ENCODE peak calls at places on chromosome 18, in five cellular contexts. One of them, this sample, is unnamed.

GRCh38 chr18:24656571-24656971 is 196.1 kb downstream of the HRH4 start:
- DNase-seq in endothelial cell of umbilical vein: no peak
- DNase-seq in upper lobe of left lung: no peak
- DNase-seq in CD4-positive, alpha-beta memory T cell: no peak
- DNase-seq in lower lobe of right lung: no peak
- DNase-seq in this sample: no peak

GRCh38 chr18:9919564-9920232 is 5.9 kb downstream of the VAPA start:
- DNase-seq in CD4-positive, alpha-beta memory T cell: no peak
- DNase-seq in endothelial cell of umbilical vein: no peak
- DNase-seq in upper lobe of left lung: no peak
- DNase-seq in lower lobe of right lung: no peak
- DNase-seq in this sample: no peak

GRCh38 chr18:74197705-74198341 is 49.5 kb downstream of the TIMM21 start:
- DNase-seq in CD4-positive, alpha-beta memory T cell: no peak
- DNase-seq in endothelial cell of umbilical vein: no peak
- DNase-seq in upper lobe of left lung: peak; percentile 77
- DNase-seq in lower lobe of right lung: peak; percentile 73
- DNase-seq in this sample: peak; percentile 55

GRCh38 chr18:55268146-55268545 is 308.9 kb upstream of the CCDC68 start:
- DNase-seq in CD4-positive, alpha-beta memory T cell: no peak
- DNase-seq in endothelial cell of umbilical vein: peak; percentile 31
- DNase-seq in upper lobe of left lung: no peak
- DNase-seq in lower lobe of right lung: no peak
- DNase-seq in this sample: no peak

GRCh38 chr18:69664399-69664798 is 263.7 kb downstream of the DOK6 start:
- DNase-seq in lower lobe of right lung: no peak
- DNase-seq in CD4-positive, alpha-beta memory T cell: no peak
- DNase-seq in upper lobe of left lung: no peak
- DNase-seq in endothelial cell of umbilical vein: no peak
- DNase-seq in this sample: no peak

GRCh38 chr18:44588466-44588865 is 92.2 kb upstream of the SETBP1 start:
- DNase-seq in endothelial cell of umbilical vein: no peak
- DNase-seq in upper lobe of left lung: no peak
- DNase-seq in CD4-positive, alpha-beta memory T cell: no peak
- DNase-seq in lower lobe of right lung: no peak
- DNase-seq in this sample: no peak

GRCh38 chr18:3226048-3226447 is 6.3 kb upstream of the MYOM1 start:
- DNase-seq in endothelial cell of umbilical vein: no peak
- DNase-seq in upper lobe of left lung: no peak
- DNase-seq in lower lobe of right lung: no peak
- DNase-seq in CD4-positive, alpha-beta memory T cell: no peak
- DNase-seq in this sample: no peak

GRCh38 chr18:9483526-9483925 is 8.2 kb downstream of the RALBP1 start:
- DNase-seq in CD4-positive, alpha-beta memory T cell: no peak
- DNase-seq in lower lobe of right lung: no peak
- DNase-seq in upper lobe of left lung: no peak
- DNase-seq in endothelial cell of umbilical vein: no peak
- DNase-seq in this sample: no peak

GRCh38 chr18:36893227-36893626 is 64.3 kb downstream of the KIAA1328 start:
- DNase-seq in CD4-positive, alpha-beta memory T cell: no peak
- DNase-seq in lower lobe of right lung: no peak
- DNase-seq in upper lobe of left lung: no peak
- DNase-seq in endothelial cell of umbilical vein: no peak
- DNase-seq in this sample: no peak

GRCh38 chr18:1751249-1751648 is 820.1 kb downstream of the METTL4 start:
- DNase-seq in CD4-positive, alpha-beta memory T cell: no peak
- DNase-seq in endothelial cell of umbilical vein: no peak
- DNase-seq in upper lobe of left lung: no peak
- DNase-seq in lower lobe of right lung: no peak
- DNase-seq in this sample: no peak

GRCh38 chr18:47180765-47181164 is 4.6 kb upstream of the IER3IP1 start:
- DNase-seq in endothelial cell of umbilical vein: no peak
- DNase-seq in lower lobe of right lung: no peak
- DNase-seq in CD4-positive, alpha-beta memory T cell: no peak
- DNase-seq in upper lobe of left lung: no peak
- DNase-seq in this sample: no peak

GRCh38 chr18:26546875-26547301 is 1.5 kb downstream of the KCTD1 start:
- DNase-seq in CD4-positive, alpha-beta memory T cell: no peak
- DNase-seq in upper lobe of left lung: peak; percentile 72
- DNase-seq in lower lobe of right lung: no peak
- DNase-seq in endothelial cell of umbilical vein: no peak
- DNase-seq in this sample: peak; percentile 71

GRCh38 chr18:50928551-50928950 is 39.3 kb upstream of the ELAC1 start:
- DNase-seq in endothelial cell of umbilical vein: no peak
- DNase-seq in lower lobe of right lung: no peak
- DNase-seq in upper lobe of left lung: no peak
- DNase-seq in CD4-positive, alpha-beta memory T cell: no peak
- DNase-seq in this sample: no peak

GRCh38 chr18:39053569-39053968 is 1488.0 kb upstream of the CELF4 start:
- DNase-seq in upper lobe of left lung: no peak
- DNase-seq in lower lobe of right lung: no peak
- DNase-seq in CD4-positive, alpha-beta memory T cell: no peak
- DNase-seq in endothelial cell of umbilical vein: no peak
- DNase-seq in this sample: no peak

GRCh38 chr18:2959341-2959740 is 53.6 kb downstream of the LPIN2 start:
- DNase-seq in CD4-positive, alpha-beta memory T cell: no peak
- DNase-seq in endothelial cell of umbilical vein: no peak
- DNase-seq in lower lobe of right lung: no peak
- DNase-seq in upper lobe of left lung: no peak
- DNase-seq in this sample: no peak

GRCh38 chr18:2978626-2979025 is 34.3 kb downstream of the LPIN2 start:
- DNase-seq in endothelial cell of umbilical vein: peak; percentile 75
- DNase-seq in lower lobe of right lung: no peak
- DNase-seq in CD4-positive, alpha-beta memory T cell: no peak
- DNase-seq in upper lobe of left lung: no peak
- DNase-seq in this sample: no peak

GRCh38 chr18:58556333-58557012 is 72.4 kb downstream of the ALPK2 start:
- DNase-seq in upper lobe of left lung: no peak
- DNase-seq in endothelial cell of umbilical vein: no peak
- DNase-seq in CD4-positive, alpha-beta memory T cell: no peak
- DNase-seq in lower lobe of right lung: no peak
- DNase-seq in this sample: no peak

GRCh38 chr18:10149768-10150556 is 236.1 kb downstream of the VAPA start:
- DNase-seq in lower lobe of right lung: no peak
- DNase-seq in CD4-positive, alpha-beta memory T cell: no peak
- DNase-seq in upper lobe of left lung: no peak
- DNase-seq in endothelial cell of umbilical vein: no peak
- DNase-seq in this sample: no peak

GRCh38 chr18:59478591-59478990 is 119.5 kb upstream of the LMAN1 start:
- DNase-seq in upper lobe of left lung: no peak
- DNase-seq in lower lobe of right lung: no peak
- DNase-seq in CD4-positive, alpha-beta memory T cell: no peak
- DNase-seq in endothelial cell of umbilical vein: no peak
- DNase-seq in this sample: no peak

GRCh38 chr18:58544179-58544578 is 84.7 kb downstream of the ALPK2 start:
- DNase-seq in endothelial cell of umbilical vein: no peak
- DNase-seq in upper lobe of left lung: no peak
- DNase-seq in lower lobe of right lung: no peak
- DNase-seq in CD4-positive, alpha-beta memory T cell: no peak
- DNase-seq in this sample: no peak

GRCh38 chr18:44341759-44342158 is 338.9 kb upstream of the SETBP1 start:
- DNase-seq in upper lobe of left lung: no peak
- DNase-seq in lower lobe of right lung: no peak
- DNase-seq in CD4-positive, alpha-beta memory T cell: no peak
- DNase-seq in endothelial cell of umbilical vein: no peak
- DNase-seq in this sample: no peak

GRCh38 chr18:4586729-4587128 is 131.6 kb upstream of the DLGAP1 start:
- DNase-seq in upper lobe of left lung: no peak
- DNase-seq in endothelial cell of umbilical vein: no peak
- DNase-seq in CD4-positive, alpha-beta memory T cell: no peak
- DNase-seq in lower lobe of right lung: no peak
- DNase-seq in this sample: no peak

GRCh38 chr18:71028285-71028762 is 739.5 kb downstream of the SOCS6 start:
- DNase-seq in upper lobe of left lung: peak; percentile 70
- DNase-seq in CD4-positive, alpha-beta memory T cell: no peak
- DNase-seq in lower lobe of right lung: no peak
- DNase-seq in endothelial cell of umbilical vein: no peak
- DNase-seq in this sample: peak; percentile 26

GRCh38 chr18:26419746-26420145 is 128.6 kb downstream of the KCTD1 start:
- DNase-seq in upper lobe of left lung: no peak
- DNase-seq in CD4-positive, alpha-beta memory T cell: no peak
- DNase-seq in lower lobe of right lung: no peak
- DNase-seq in endothelial cell of umbilical vein: no peak
- DNase-seq in this sample: no peak

GRCh38 chr18:12308386-12309100 is 502 bp downstream of the TUBB6 start:
- DNase-seq in lower lobe of right lung: peak; percentile 89
- DNase-seq in endothelial cell of umbilical vein: peak; percentile 82
- DNase-seq in upper lobe of left lung: peak; percentile 95
- DNase-seq in CD4-positive, alpha-beta memory T cell: no peak
- DNase-seq in this sample: peak; percentile 91

GRCh38 chr18:2391470-2391869 is 179.8 kb downstream of the METTL4 start:
- DNase-seq in lower lobe of right lung: no peak
- DNase-seq in upper lobe of left lung: no peak
- DNase-seq in CD4-positive, alpha-beta memory T cell: no peak
- DNase-seq in endothelial cell of umbilical vein: no peak
- DNase-seq in this sample: no peak

GRCh38 chr18:395481-396250 is 104.8 kb downstream of the COLEC12 start:
- DNase-seq in upper lobe of left lung: no peak
- DNase-seq in CD4-positive, alpha-beta memory T cell: no peak
- DNase-seq in endothelial cell of umbilical vein: peak; percentile 86
- DNase-seq in lower lobe of right lung: no peak
- DNase-seq in this sample: no peak

GRCh38 chr18:78701753-78702409 is 277.7 kb upstream of the SALL3 start:
- DNase-seq in lower lobe of right lung: no peak
- DNase-seq in CD4-positive, alpha-beta memory T cell: no peak
- DNase-seq in upper lobe of left lung: no peak
- DNase-seq in endothelial cell of umbilical vein: no peak
- DNase-seq in this sample: no peak

GRCh38 chr18:78709271-78709809 is 270.3 kb upstream of the SALL3 start:
- DNase-seq in upper lobe of left lung: no peak
- DNase-seq in endothelial cell of umbilical vein: no peak
- DNase-seq in CD4-positive, alpha-beta memory T cell: no peak
- DNase-seq in lower lobe of right lung: no peak
- DNase-seq in this sample: no peak

GRCh38 chr18:78703297-78703696 is 276.3 kb upstream of the SALL3 start:
- DNase-seq in lower lobe of right lung: no peak
- DNase-seq in endothelial cell of umbilical vein: no peak
- DNase-seq in CD4-positive, alpha-beta memory T cell: no peak
- DNase-seq in upper lobe of left lung: no peak
- DNase-seq in this sample: peak; percentile 75

GRCh38 chr18:78699516-78699915 is 280.1 kb upstream of the SALL3 start:
- DNase-seq in lower lobe of right lung: no peak
- DNase-seq in endothelial cell of umbilical vein: no peak
- DNase-seq in CD4-positive, alpha-beta memory T cell: no peak
- DNase-seq in upper lobe of left lung: no peak
- DNase-seq in this sample: no peak

DNA sequence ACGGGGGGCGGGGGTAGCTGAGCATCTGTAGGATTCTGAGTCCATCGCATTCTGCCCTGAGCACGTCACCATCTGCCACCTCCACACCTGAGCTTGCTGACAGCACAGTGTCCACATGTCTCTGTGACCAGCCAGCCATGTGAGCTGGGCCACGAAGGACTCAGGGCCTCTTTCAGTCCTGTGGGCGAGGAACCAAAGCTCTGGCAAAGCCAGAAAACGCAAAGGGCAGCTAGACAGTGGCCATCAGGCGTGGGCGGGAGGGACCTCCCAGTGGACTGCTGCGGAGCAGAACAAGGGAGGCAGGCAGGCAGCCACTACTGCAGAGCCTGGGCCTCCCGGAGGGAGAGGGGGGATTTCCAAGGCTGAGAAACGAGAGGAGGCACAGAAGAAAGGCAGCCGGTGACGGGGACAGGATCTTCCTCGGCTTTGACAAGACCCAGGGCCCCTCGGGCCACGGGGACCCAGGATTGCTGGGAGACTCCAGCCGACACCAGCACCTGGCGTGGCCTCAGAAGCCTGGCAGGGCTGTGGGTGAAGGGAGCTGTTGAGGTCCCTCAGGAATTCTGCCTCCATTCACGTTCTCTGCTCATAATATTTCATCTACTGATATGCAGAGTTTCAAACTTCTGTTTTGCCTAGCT is 274.5 kb upstream of the SALL3 start:
- DNase-seq in lower lobe of right lung: no peak
- DNase-seq in upper lobe of left lung: no peak
- DNase-seq in CD4-positive, alpha-beta memory T cell: no peak
- DNase-seq in endothelial cell of umbilical vein: no peak
- DNase-seq in this sample: peak; percentile 70
- H3K27me3 ChIP-seq in lower lobe of right lung: no peaks in the 10 kb centered on the region
- H3K27me3 ChIP-seq in upper lobe of left lung: no peaks in the 10 kb centered on the region
- H3K27me3 ChIP-seq in CD4-positive, alpha-beta memory T cell: no peaks in the 10 kb centered on the region
- H3K27me3 ChIP-seq in endothelial cell of umbilical vein: no peaks in the 10 kb centered on the region
- H3K27me3 ChIP-seq in this sample: no peaks in the 10 kb centered on the region

GRCh38 chr18:72811047-72811446 is 56.7 kb downstream of the NETO1 start:
- DNase-seq in endothelial cell of umbilical vein: no peak
- DNase-seq in CD4-positive, alpha-beta memory T cell: no peak
- DNase-seq in lower lobe of right lung: no peak
- DNase-seq in upper lobe of left lung: no peak
- DNase-seq in this sample: no peak
- H3K4me3 ChIP-seq in endothelial cell of umbilical vein: no peak overlapping the region
- H3K4me3 ChIP-seq in CD4-positive, alpha-beta memory T cell: no peak overlapping the region
- H3K4me3 ChIP-seq in lower lobe of right lung: no peak overlapping the region
- H3K4me3 ChIP-seq in upper lobe of left lung: no peak overlapping the region
- H3K4me3 ChIP-seq in this sample: no peak overlapping the region

DNA sequence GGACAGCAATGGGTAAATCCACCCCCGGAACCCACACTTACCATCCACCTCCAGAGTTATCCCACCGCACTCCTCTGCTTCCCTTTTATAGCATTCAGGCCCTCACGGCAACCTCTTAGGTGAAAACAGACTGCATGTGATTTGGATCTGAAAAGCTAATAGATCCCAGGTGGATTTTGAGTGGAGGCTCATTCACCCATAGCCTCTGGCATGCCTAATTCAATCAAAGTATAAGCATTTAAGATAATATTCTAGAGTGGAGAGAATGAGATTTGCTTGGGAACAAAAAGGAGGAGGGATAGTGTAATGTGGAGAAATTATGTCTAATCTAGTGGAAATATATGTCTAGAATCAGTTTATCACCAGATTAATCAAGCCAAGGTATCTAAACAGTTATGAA is 17.1 kb downstream of the SLC14A1 start:
- DNase-seq in lower lobe of right lung: no peak
- DNase-seq in endothelial cell of umbilical vein: no peak
- DNase-seq in upper lobe of left lung: no peak
- DNase-seq in CD4-positive, alpha-beta memory T cell: no peak
- DNase-seq in this sample: no peak
- H3K36me3 ChIP-seq in lower lobe of right lung: no peaks in the 10 kb centered on the region
- H3K36me3 ChIP-seq in endothelial cell of umbilical vein: no peaks in the 10 kb centered on the region
- H3K36me3 ChIP-seq in upper lobe of left lung: no peaks in the 10 kb centered on the region
- H3K36me3 ChIP-seq in CD4-positive, alpha-beta memory T cell: no peaks in the 10 kb centered on the region
- H3K36me3 ChIP-seq in this sample: no peaks in the 10 kb centered on the region

GRCh38 chr18:62732631-62733030 is 17.3 kb downstream of the PHLPP1 start:
- DNase-seq in lower lobe of right lung: no peak
- DNase-seq in upper lobe of left lung: no peak
- DNase-seq in CD4-positive, alpha-beta memory T cell: no peak
- DNase-seq in endothelial cell of umbilical vein: no peak
- DNase-seq in this sample: no peak

GRCh38 chr18:62728254-62728653 is 12.9 kb downstream of the PHLPP1 start:
- DNase-seq in endothelial cell of umbilical vein: no peak
- DNase-seq in CD4-positive, alpha-beta memory T cell: no peak
- DNase-seq in upper lobe of left lung: no peak
- DNase-seq in lower lobe of right lung: no peak
- DNase-seq in this sample: no peak

GRCh38 chr18:62725896-62726295 is 10.6 kb downstream of the PHLPP1 start:
- DNase-seq in lower lobe of right lung: no peak
- DNase-seq in upper lobe of left lung: no peak
- DNase-seq in CD4-positive, alpha-beta memory T cell: no peak
- DNase-seq in endothelial cell of umbilical vein: no peak
- DNase-seq in this sample: no peak

GRCh38 chr18:62730926-62731325 is 15.6 kb downstream of the PHLPP1 start:
- DNase-seq in upper lobe of left lung: no peak
- DNase-seq in endothelial cell of umbilical vein: no peak
- DNase-seq in lower lobe of right lung: no peak
- DNase-seq in CD4-positive, alpha-beta memory T cell: no peak
- DNase-seq in this sample: no peak

GRCh38 chr18:62729487-62730386 is 14.4 kb downstream of the PHLPP1 start:
- DNase-seq in upper lobe of left lung: no peak
- DNase-seq in endothelial cell of umbilical vein: no peak
- DNase-seq in CD4-positive, alpha-beta memory T cell: no peak
- DNase-seq in lower lobe of right lung: no peak
- DNase-seq in this sample: no peak
- H3K27me3 ChIP-seq in upper lobe of left lung: no peaks in the 10 kb centered on the region
- H3K27me3 ChIP-seq in endothelial cell of umbilical vein: no peaks in the 10 kb centered on the region
- H3K27me3 ChIP-seq in CD4-positive, alpha-beta memory T cell: no peaks in the 10 kb centered on the region
- H3K27me3 ChIP-seq in lower lobe of right lung: no peaks in the 10 kb centered on the region
- H3K27me3 ChIP-seq in this sample: no peaks in the 10 kb centered on the region